ENCODE peak calls at places on chromosomes 6 and 20, in nine cellular contexts. One of them, this sample, is unnamed.

GRCh38 chr20:13507646-13508045 is 131.1 kb downstream of the TASP1 start:
- DNase-seq in cardiac muscle cell: no peak
- DNase-seq in uterus: no peak
- DNase-seq in GM23248: no peak
- DNase-seq in transverse colon: no peak
- DNase-seq in skeletal muscle cell: no peak
- DNase-seq in pancreas: no peak
- DNase-seq in cardiac fibroblast: no peak
- DNase-seq in OCI-LY7: no peak
- DNase-seq in this sample: no peak

GRCh38 chr6:3345836-3346235 is 87.1 kb downstream of the PSMG4 start:
- DNase-seq in cardiac muscle cell: peak
- DNase-seq in uterus: no peak
- DNase-seq in GM23248: no peak
- DNase-seq in transverse colon: no peak
- DNase-seq in skeletal muscle cell: no peak
- DNase-seq in pancreas: no peak
- DNase-seq in cardiac fibroblast: no peak
- DNase-seq in OCI-LY7: no peak
- DNase-seq in this sample: no peak

GRCh38 chr6:45082091-45082490 is 246.0 kb upstream of the RUNX2 start:
- DNase-seq in cardiac muscle cell: no peak
- DNase-seq in uterus: no peak
- DNase-seq in GM23248: peak
- DNase-seq in transverse colon: no peak
- DNase-seq in skeletal muscle cell: no peak
- DNase-seq in pancreas: no peak
- DNase-seq in cardiac fibroblast: peak
- DNase-seq in OCI-LY7: no peak
- DNase-seq in this sample: no peak

GRCh38 chr6:43809417-43810305 is 39.6 kb downstream of the VEGFA start:
- DNase-seq in cardiac muscle cell: no peak
- DNase-seq in uterus: no peak
- DNase-seq in GM23248: peak
- DNase-seq in transverse colon: no peak
- DNase-seq in skeletal muscle cell: no peak
- DNase-seq in pancreas: peak
- DNase-seq in cardiac fibroblast: peak
- DNase-seq in OCI-LY7: peak
- DNase-seq in this sample: no peak

GRCh38 chr6:37882292-37882691 is 62.8 kb downstream of the ZFAND3 start:
- DNase-seq in cardiac muscle cell: no peak
- DNase-seq in uterus: no peak
- DNase-seq in GM23248: no peak
- DNase-seq in transverse colon: no peak
- DNase-seq in skeletal muscle cell: no peak
- DNase-seq in pancreas: no peak
- DNase-seq in cardiac fibroblast: no peak
- DNase-seq in OCI-LY7: no peak
- DNase-seq in this sample: peak

GRCh38 chr6:126170875-126171489 is 168.9 kb upstream of the CENPW start:
- DNase-seq in cardiac muscle cell: peak
- DNase-seq in uterus: no peak
- DNase-seq in GM23248: peak
- DNase-seq in transverse colon: peak
- DNase-seq in skeletal muscle cell: no peak
- DNase-seq in pancreas: no peak
- DNase-seq in cardiac fibroblast: peak
- DNase-seq in OCI-LY7: peak
- DNase-seq in this sample: peak

GRCh38 chr6:110002676-110003075 is 24.6 kb downstream of the GPR6 start:
- DNase-seq in cardiac muscle cell: no peak
- DNase-seq in uterus: no peak
- DNase-seq in GM23248: peak
- DNase-seq in transverse colon: no peak
- DNase-seq in skeletal muscle cell: no peak
- DNase-seq in pancreas: no peak
- DNase-seq in cardiac fibroblast: no peak
- DNase-seq in OCI-LY7: no peak
- DNase-seq in this sample: no peak

GRCh38 chr6:69390125-69390524 is 406.7 kb downstream of the LMBRD1 start:
- DNase-seq in cardiac muscle cell: no peak
- DNase-seq in uterus: no peak
- DNase-seq in GM23248: no peak
- DNase-seq in transverse colon: no peak
- DNase-seq in skeletal muscle cell: no peak
- DNase-seq in pancreas: no peak
- DNase-seq in cardiac fibroblast: no peak
- DNase-seq in OCI-LY7: no peak
- DNase-seq in this sample: peak

GRCh38 chr20:24149881-24150307 is 161.3 kb upstream of the GGTLC1 start:
- DNase-seq in cardiac muscle cell: peak
- DNase-seq in uterus: no peak
- DNase-seq in GM23248: peak
- DNase-seq in transverse colon: no peak
- DNase-seq in skeletal muscle cell: no peak
- DNase-seq in pancreas: no peak
- DNase-seq in cardiac fibroblast: no peak
- DNase-seq in OCI-LY7: no peak
- DNase-seq in this sample: peak

GRCh38 chr6:73648166-73648565 is 5.6 kb downstream of the SLC17A5 start:
- DNase-seq in cardiac muscle cell: no peak
- DNase-seq in uterus: no peak
- DNase-seq in GM23248: peak
- DNase-seq in transverse colon: no peak
- DNase-seq in skeletal muscle cell: peak
- DNase-seq in pancreas: no peak
- DNase-seq in cardiac fibroblast: peak
- DNase-seq in OCI-LY7: no peak
- DNase-seq in this sample: no peak

GRCh38 chr6:15322781-15323536 is 77.1 kb downstream of the JARID2 start:
- DNase-seq in cardiac muscle cell: no peak
- DNase-seq in uterus: no peak
- DNase-seq in GM23248: no peak
- DNase-seq in transverse colon: peak
- DNase-seq in skeletal muscle cell: no peak
- DNase-seq in pancreas: no peak
- DNase-seq in cardiac fibroblast: no peak
- DNase-seq in OCI-LY7: no peak
- DNase-seq in this sample: no peak
- H3K4me3 ChIP-seq in cardiac muscle cell: no peak
- H3K4me3 ChIP-seq in uterus: no peak
- H3K4me3 ChIP-seq in GM23248: no peak
- H3K4me3 ChIP-seq in transverse colon: no peak
- H3K4me3 ChIP-seq in skeletal muscle cell: no peak
- H3K4me3 ChIP-seq in pancreas: no peak
- H3K4me3 ChIP-seq in cardiac fibroblast: no peak
- H3K4me3 ChIP-seq in OCI-LY7: no peak
- H3K4me3 ChIP-seq in this sample: no peak

GRCh38 chr6:15090145-15090579 is 155.7 kb upstream of the JARID2 start:
- DNase-seq in cardiac muscle cell: peak
- DNase-seq in uterus: peak
- DNase-seq in GM23248: peak
- DNase-seq in transverse colon: no peak
- DNase-seq in skeletal muscle cell: no peak
- DNase-seq in pancreas: no peak
- DNase-seq in cardiac fibroblast: no peak
- DNase-seq in OCI-LY7: no peak
- DNase-seq in this sample: no peak

GRCh38 chr6:15090745-15091384 is 155.0 kb upstream of the JARID2 start:
- DNase-seq in cardiac muscle cell: no peak
- DNase-seq in uterus: no peak
- DNase-seq in GM23248: no peak
- DNase-seq in transverse colon: no peak
- DNase-seq in skeletal muscle cell: no peak
- DNase-seq in pancreas: no peak
- DNase-seq in cardiac fibroblast: no peak
- DNase-seq in OCI-LY7: no peak
- DNase-seq in this sample: no peak

GRCh38 chr6:15089569-15090144 is 156.2 kb upstream of the JARID2 start:
- DNase-seq in cardiac muscle cell: no peak
- DNase-seq in uterus: peak
- DNase-seq in GM23248: no peak
- DNase-seq in transverse colon: no peak
- DNase-seq in skeletal muscle cell: no peak
- DNase-seq in pancreas: peak
- DNase-seq in cardiac fibroblast: no peak
- DNase-seq in OCI-LY7: no peak
- DNase-seq in this sample: no peak

GRCh38 chr6:15087234-15087633 is 158.6 kb upstream of the JARID2 start:
- DNase-seq in cardiac muscle cell: no peak
- DNase-seq in uterus: no peak
- DNase-seq in GM23248: no peak
- DNase-seq in transverse colon: no peak
- DNase-seq in skeletal muscle cell: no peak
- DNase-seq in pancreas: no peak
- DNase-seq in cardiac fibroblast: no peak
- DNase-seq in OCI-LY7: no peak
- DNase-seq in this sample: no peak

DNA sequence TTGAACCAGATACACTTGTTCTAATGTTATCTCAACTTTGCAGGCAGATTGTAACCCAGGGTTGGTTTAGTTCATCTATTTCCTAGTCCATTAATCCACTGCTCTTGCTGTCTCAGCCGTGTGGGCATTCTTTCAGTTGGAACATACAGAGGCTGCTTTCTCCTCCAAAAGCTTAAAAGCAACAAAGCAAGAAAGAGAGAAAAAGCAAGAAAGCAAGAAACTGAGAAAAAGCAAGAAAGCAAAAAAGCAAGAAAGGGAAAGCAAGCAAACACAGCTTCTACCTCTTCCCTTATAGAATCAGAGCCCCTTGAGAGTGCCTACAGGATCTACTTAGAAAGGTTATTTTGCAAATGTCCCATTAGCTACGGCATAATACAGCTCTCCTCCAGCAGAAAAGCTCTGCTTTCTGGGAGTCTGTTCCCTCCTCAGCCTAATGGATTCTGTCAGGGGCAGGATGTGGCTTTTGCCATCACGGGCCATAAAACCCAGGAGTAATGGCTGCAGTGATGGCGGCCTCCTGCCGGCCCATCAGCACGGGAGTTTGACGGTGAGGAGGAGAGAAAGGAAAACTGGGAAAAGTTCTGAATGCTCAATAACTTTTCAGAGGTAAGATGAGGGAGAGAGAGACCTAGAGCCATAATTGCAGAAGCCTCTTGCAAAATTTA is 156.8 kb upstream of the JARID2 start:
- DNase-seq in cardiac muscle cell: no peak
- DNase-seq in uterus: no peak
- DNase-seq in GM23248: no peak
- DNase-seq in transverse colon: no peak
- DNase-seq in skeletal muscle cell: no peak
- DNase-seq in pancreas: no peak
- DNase-seq in cardiac fibroblast: no peak
- DNase-seq in OCI-LY7: no peak
- DNase-seq in this sample: no peak
- H3K4me3 ChIP-seq in cardiac muscle cell: no peak
- H3K4me3 ChIP-seq in uterus: no peak
- H3K4me3 ChIP-seq in GM23248: no peak
- H3K4me3 ChIP-seq in transverse colon: no peak
- H3K4me3 ChIP-seq in skeletal muscle cell: no peak
- H3K4me3 ChIP-seq in pancreas: no peak
- H3K4me3 ChIP-seq in cardiac fibroblast: no peak
- H3K4me3 ChIP-seq in OCI-LY7: no peak
- H3K4me3 ChIP-seq in this sample: no peak

GRCh38 chr6:4931530-4932505 is 72.0 kb downstream of the RPP40 start:
- DNase-seq in cardiac muscle cell: peak
- DNase-seq in uterus: no peak
- DNase-seq in GM23248: peak
- DNase-seq in transverse colon: peak
- DNase-seq in skeletal muscle cell: no peak
- DNase-seq in pancreas: no peak
- DNase-seq in cardiac fibroblast: peak
- DNase-seq in OCI-LY7: no peak
- DNase-seq in this sample: no peak
- H3K4me3 ChIP-seq in cardiac muscle cell: no peak
- H3K4me3 ChIP-seq in uterus: no peak
- H3K4me3 ChIP-seq in GM23248: no peak
- H3K4me3 ChIP-seq in transverse colon: no peak
- H3K4me3 ChIP-seq in skeletal muscle cell: no peak
- H3K4me3 ChIP-seq in pancreas: no peak
- H3K4me3 ChIP-seq in cardiac fibroblast: no peak
- H3K4me3 ChIP-seq in OCI-LY7: no peak
- H3K4me3 ChIP-seq in this sample: no peak

GRCh38 chr6:27128796-27129094 is 118.8 kb upstream of the PRSS16 start:
- DNase-seq in cardiac muscle cell: no peak
- DNase-seq in uterus: no peak
- DNase-seq in GM23248: no peak
- DNase-seq in transverse colon: no peak
- DNase-seq in skeletal muscle cell: no peak
- DNase-seq in pancreas: no peak
- DNase-seq in cardiac fibroblast: no peak
- DNase-seq in OCI-LY7: no peak
- DNase-seq in this sample: no peak

GRCh38 chr6:27126815-27127537 is 120.5 kb upstream of the PRSS16 start:
- DNase-seq in cardiac muscle cell: peak
- DNase-seq in uterus: peak
- DNase-seq in GM23248: peak
- DNase-seq in transverse colon: peak
- DNase-seq in skeletal muscle cell: peak
- DNase-seq in pancreas: peak
- DNase-seq in cardiac fibroblast: peak
- DNase-seq in OCI-LY7: peak
- DNase-seq in this sample: peak

GRCh38 chr6:27124252-27124657 is 123.2 kb upstream of the PRSS16 start:
- DNase-seq in cardiac muscle cell: no peak
- DNase-seq in uterus: no peak
- DNase-seq in GM23248: no peak
- DNase-seq in transverse colon: no peak
- DNase-seq in skeletal muscle cell: no peak
- DNase-seq in pancreas: no peak
- DNase-seq in cardiac fibroblast: no peak
- DNase-seq in OCI-LY7: no peak
- DNase-seq in this sample: no peak

GRCh38 chr6:27127874-27128795 is 119.4 kb upstream of the PRSS16 start:
- DNase-seq in cardiac muscle cell: no peak
- DNase-seq in uterus: no peak
- DNase-seq in GM23248: no peak
- DNase-seq in transverse colon: no peak
- DNase-seq in skeletal muscle cell: no peak
- DNase-seq in pancreas: no peak
- DNase-seq in cardiac fibroblast: no peak
- DNase-seq in OCI-LY7: peak
- DNase-seq in this sample: no peak

DNA sequence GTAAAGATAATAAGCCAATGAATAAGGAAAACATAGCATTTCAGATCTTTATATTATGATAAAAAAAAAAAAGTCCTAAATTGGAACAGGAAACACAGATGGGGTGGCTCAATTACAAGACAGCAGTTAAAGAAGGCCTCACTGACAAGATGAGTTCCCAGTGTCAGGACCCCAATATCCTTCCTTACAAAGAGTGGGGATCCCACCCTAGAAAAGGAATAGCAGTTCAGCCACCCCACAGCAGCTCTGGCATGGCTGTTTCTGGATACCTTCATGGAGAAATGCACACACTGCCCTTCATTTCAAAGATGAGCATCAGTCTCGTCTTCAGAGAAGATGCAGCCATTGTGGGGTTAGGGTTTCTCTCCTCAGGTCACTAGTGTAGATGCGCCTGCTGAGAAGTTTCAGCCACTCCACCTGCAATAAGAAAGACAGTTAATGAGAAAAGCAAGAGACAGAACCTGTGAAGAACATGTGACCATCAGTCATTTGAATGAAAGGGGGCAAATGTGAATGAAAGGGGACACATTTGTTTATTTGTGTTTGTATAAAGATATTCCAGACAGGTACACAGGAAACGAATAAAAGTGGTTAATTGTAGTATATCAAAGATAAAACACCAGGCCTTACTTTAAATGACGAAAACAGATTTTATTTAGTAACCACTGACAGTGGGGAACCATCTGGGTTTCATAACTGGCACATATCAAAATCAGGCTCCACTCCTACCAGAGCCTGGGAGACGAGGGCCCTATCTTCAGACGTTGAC is 121.3 kb upstream of the PRSS16 start:
- DNase-seq in cardiac muscle cell: no peak
- DNase-seq in uterus: no peak
- DNase-seq in GM23248: no peak
- DNase-seq in transverse colon: no peak
- DNase-seq in skeletal muscle cell: no peak
- DNase-seq in pancreas: no peak
- DNase-seq in cardiac fibroblast: no peak
- DNase-seq in OCI-LY7: no peak
- DNase-seq in this sample: no peak
- H3K4me3 ChIP-seq in cardiac muscle cell: no peak
- H3K4me3 ChIP-seq in uterus: no peak
- H3K4me3 ChIP-seq in GM23248: peak
- H3K4me3 ChIP-seq in transverse colon: no peak
- H3K4me3 ChIP-seq in skeletal muscle cell: no peak
- H3K4me3 ChIP-seq in pancreas: no peak
- H3K4me3 ChIP-seq in cardiac fibroblast: no peak
- H3K4me3 ChIP-seq in OCI-LY7: peak
- H3K4me3 ChIP-seq in this sample: peak